ENCODE peak calls at places on chromosomes 7 and 10, in six cellular contexts. J is progenitor cell of endocrine pancreas, Y is hepatocyte, K is A549, C is WERI-Rb-1, E is AG04450. D is an unnamed sample.

GRCh38 chr10:91681361-91682276 is 48.7 kb upstream of the PPP1R3C start:
- DNase-seq in J (no peak), Y (no peak), K (no peak), C (no peak), E (no peak), D (no peak)

GRCh38 chr7:76300210-76300731 is 2.2 kb upstream of the HSPB1 start:
- DNase-seq in J (no peak), Y (peak), K (peak), C (no peak), E (no peak), D (no peak)

GRCh38 chr10:121573541-121573941 is 24.7 kb downstream of the FGFR2 start:
- DNase-seq in J (no peak), Y (no peak), K (no peak), C (no peak), E (no peak), D (no peak)

GRCh38 chr10:71975891-71976725 is 11.9 kb downstream of the CHST3 start:
- DNase-seq in J (no peak), Y (no peak), K (peak), C (peak), E (no peak), D (no peak)

GRCh38 chr10:51368943-51369342 is 294.7 kb downstream of the PRKG1 start:
- DNase-seq in J (no peak), Y (no peak), K (no peak), C (no peak), E (no peak), D (no peak)

GRCh38 chr7:7810826-7811225 is 92.4 kb upstream of the RPA3 start:
- DNase-seq in J (no peak), Y (no peak), K (no peak), C (no peak), E (no peak), D (no peak)

GRCh38 chr10:58322072-58322834 is 12.6 kb upstream of the UBE2D1 start:
- DNase-seq in J (no peak), Y (no peak), K (peak), C (no peak), E (no peak), D (no peak)

GRCh38 chr10:921471-922414 is 9.8 kb downstream of the LARP4B start:
- DNase-seq in J (no peak), Y (no peak), K (no peak), C (no peak), E (no peak), D (no peak)

GRCh38 chr7:139745330-139746143 is 32.3 kb downstream of the HIPK2 start:
- DNase-seq in J (no peak), Y (no peak), K (no peak), C (peak), E (no peak), D (no peak)

GRCh38 chr7:16492513-16493062 is 27.1 kb upstream of the SOSTDC1 start:
- DNase-seq in J (no peak), Y (peak), K (no peak), C (no peak), E (peak), D (peak)

GRCh38 chr7:149209518-149210269 is 14.3 kb downstream of the ZNF282 start:
- DNase-seq in J (no peak), Y (peak), K (peak), C (peak), E (no peak), D (peak)

GRCh38 chr7:84975586-84976185 is 211.2 kb downstream of the SEMA3D start:
- DNase-seq in J (no peak), Y (no peak), K (no peak), C (no peak), E (no peak), D (no peak)

GRCh38 chr7:128115326-128115820 is 84.1 kb upstream of the LRRC4 start:
- DNase-seq in J (no peak), Y (no peak), K (no peak), C (no peak), E (no peak), D (no peak)

GRCh38 chr7:37234928-37235327 is 213.7 kb downstream of the ELMO1 start:
- DNase-seq in J (no peak), Y (peak), K (peak), C (peak), E (no peak), D (no peak)

GRCh38 chr7:833601-834258 is 1.5 kb downstream of the SUN1 start:
- DNase-seq in J (no peak), Y (no peak), K (no peak), C (no peak), E (no peak), D (no peak)

GRCh38 chr7:118870187-118870586 is 645.7 kb downstream of the ANKRD7 start:
- DNase-seq in J (no peak), Y (no peak), K (peak), C (peak), E (no peak), D (peak)
- TF ChIP-seq CTCF in J (no peak), Y (peak), K (no peak), C (peak), E (peak), D (peak)

DNA sequence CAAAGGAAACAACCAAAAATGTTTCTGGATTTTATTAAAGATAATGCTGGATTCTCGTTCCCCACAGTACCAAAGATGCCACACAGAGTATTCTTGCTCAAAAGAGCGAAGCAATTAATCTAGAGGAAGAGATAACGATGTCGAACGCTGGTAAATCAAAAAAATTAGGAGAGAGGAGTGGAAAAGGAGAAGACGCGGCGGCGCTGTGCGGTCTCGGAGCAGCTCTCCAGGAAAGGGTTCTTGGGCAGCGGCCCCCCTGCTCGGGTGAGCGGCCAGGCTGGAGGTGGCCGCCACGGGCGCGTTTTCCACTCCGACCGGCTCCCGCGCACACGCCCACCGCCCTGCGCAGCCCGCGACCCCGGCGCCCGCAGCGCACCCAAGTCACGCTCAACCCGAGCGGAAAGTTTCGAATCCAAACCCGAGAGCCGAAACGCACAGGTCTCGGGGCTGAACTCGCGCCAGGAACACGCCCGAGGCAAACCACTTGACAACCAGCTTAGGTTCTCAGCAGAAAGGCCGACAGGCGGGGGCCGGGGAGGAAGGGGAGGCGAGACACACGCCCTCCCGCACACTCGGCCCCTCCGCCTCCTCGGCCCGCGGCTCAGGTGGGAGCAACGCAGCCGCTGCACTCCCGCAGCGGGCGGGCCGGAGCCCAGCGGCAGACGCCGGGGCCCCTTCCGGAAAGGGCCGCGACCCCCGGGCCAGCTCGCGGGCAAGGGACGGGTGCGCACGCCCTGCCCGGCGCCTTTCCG is 924 bp downstream of the SRPK2 start:
- DNase-seq in J (peak), Y (peak), K (peak), C (peak), E (no peak), D (peak)
- TF ChIP-seq CTCF in J (no peak), Y (peak), K (no peak), C (peak), E (no peak), D (no peak)

DNA sequence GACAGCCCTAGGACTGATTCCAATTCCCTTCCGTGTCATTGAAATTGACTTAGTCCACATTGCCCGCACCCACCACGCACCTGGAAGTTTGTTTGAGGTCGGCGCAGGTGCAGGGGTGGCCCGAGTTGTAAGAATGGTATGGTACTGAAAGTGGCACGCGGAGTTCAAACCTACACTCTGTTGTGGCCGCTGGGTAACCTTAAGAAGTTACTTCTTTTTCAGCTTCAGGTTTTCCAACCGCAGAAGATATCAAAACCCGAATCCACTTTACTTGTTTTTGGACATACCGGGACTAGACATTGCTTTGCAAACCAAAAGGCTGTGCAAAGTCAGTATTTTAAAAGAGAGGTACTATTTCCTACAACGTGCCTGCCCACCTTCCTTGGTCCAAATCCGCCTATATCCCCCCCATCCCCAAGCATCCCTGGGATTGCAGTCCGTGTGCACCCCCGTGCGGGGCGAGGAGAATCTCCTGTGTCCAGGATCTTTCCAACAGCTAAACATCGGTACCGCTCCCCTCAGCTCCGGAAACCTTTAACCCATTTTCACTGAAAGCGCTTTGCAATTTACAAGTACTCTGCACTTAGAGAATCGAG is 1.0 kb downstream of the IGFBP3 start:
- DNase-seq in J (no peak), Y (no peak), K (no peak), C (no peak), E (no peak), D (no peak)
- TF ChIP-seq CTCF in J (no peak), Y (no peak), K (no peak), C (no peak), E (no peak), D (no peak)

DNA sequence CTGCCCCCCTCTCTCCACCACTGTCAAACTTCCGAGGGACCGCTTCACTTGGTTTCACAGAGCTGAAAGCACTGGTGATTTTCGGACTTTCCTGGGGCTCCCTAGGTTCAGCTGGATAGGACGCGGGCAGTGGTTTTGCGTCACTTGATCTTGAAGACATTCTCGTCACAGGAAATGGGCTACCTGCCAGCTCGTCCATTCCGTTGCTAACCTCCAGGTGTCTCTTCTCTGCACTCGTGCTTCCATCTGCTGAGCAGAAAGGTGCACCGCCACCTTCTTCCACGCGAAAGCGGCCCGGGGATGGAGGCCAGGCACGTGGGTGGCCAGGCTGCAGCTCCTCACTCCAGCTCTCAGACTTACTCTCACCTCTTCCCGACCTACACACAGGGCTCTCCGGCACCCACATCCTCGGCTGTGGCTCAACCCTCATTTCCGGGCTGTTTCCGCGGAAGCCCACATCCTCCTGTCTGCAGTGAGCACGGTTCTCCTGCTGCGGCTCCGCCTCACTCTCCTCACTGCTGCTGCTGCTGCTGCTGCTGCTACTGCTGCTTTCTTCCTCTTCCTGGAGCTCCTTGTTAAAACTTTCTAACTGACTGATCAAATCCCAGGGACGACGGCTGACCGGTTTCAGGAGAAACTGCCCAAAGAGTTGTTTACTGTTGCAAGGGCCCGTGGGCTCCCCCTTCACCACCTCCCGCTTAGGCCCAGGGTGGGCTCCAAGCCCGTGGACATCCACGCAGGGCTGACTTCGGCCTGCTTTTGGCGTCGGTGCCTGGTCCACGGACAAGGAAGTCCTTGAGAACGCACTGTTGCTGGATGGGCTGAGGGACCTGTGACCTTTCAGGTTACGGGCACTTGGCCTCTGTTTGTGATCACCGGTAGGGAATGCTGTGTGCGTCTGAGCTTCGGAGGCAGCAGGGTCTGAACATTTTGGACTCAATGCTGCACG is 32.1 kb downstream of the JCAD start:
- DNase-seq in J (no peak), Y (no peak), K (peak), C (no peak), E (no peak), D (no peak)
- TF ChIP-seq CTCF in J (no peak), Y (no peak), K (no peak), C (peak), E (no peak), D (no peak)

GRCh38 chr10:97519342-97519741 is 20.6 kb downstream of the UBTD1 start:
- DNase-seq in J (no peak), Y (no peak), K (no peak), C (no peak), E (no peak), D (no peak)
- TF ChIP-seq CTCF in J (no peak), Y (no peak), K (no peak), C (no peak), E (no peak), D (no peak)

GRCh38 chr7:142690554-142691182 is 58.6 kb upstream of the PRSS1 start:
- DNase-seq in J (no peak), Y (no peak), K (no peak), C (no peak), E (no peak), D (no peak)

GRCh38 chr7:142693911-142694310 is 55.4 kb upstream of the PRSS1 start:
- DNase-seq in J (no peak), Y (no peak), K (no peak), C (no peak), E (no peak), D (no peak)

GRCh38 chr7:142685877-142686508 is 63.3 kb upstream of the PRSS1 start:
- DNase-seq in J (no peak), Y (no peak), K (no peak), C (no peak), E (no peak), D (no peak)

GRCh38 chr7:142689439-142690168 is 59.7 kb upstream of the PRSS1 start:
- DNase-seq in J (no peak), Y (no peak), K (no peak), C (peak), E (no peak), D (no peak)
- TF ChIP-seq CTCF in J (no peak), Y (peak), K (peak), C (no peak), E (no peak), D (no peak)

GRCh38 chr10:6875229-6875544 is 295.1 kb upstream of the PRKCQ start:
- DNase-seq in J (no peak), Y (no peak), K (no peak), C (no peak), E (no peak), D (no peak)

GRCh38 chr10:6877351-6878066 is 297.4 kb upstream of the PRKCQ start:
- DNase-seq in J (no peak), Y (no peak), K (no peak), C (no peak), E (no peak), D (no peak)

DNA sequence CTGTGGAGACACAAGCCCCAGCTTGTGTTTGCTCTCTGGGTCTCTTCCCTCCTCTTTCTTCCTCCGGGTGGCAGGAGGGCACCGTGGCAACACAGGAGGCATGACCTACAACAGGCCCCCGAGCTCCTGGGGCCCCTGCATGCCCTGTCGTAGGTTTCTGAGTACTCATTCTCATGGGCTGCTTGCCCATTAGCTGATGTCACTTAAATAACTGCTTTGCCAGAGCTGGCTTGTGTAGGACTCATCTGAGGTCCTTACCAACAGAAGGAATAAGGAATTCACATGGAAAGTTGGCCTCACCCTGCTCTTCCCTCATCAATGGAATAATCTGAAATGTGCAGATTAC is 298.0 kb upstream of the PRKCQ start:
- DNase-seq in J (no peak), Y (no peak), K (peak), C (no peak), E (no peak), D (no peak)
- TF ChIP-seq CTCF in J (no peak), Y (no peak), K (no peak), C (no peak), E (no peak), D (no peak)

GRCh38 chr7:159014297-159015062 is 130.2 kb downstream of the VIPR2 start:
- DNase-seq in J (no peak), Y (no peak), K (no peak), C (no peak), E (no peak), D (no peak)

GRCh38 chr7:159017210-159017609 is 127.5 kb downstream of the VIPR2 start:
- DNase-seq in J (no peak), Y (no peak), K (no peak), C (no peak), E (no peak), D (no peak)

GRCh38 chr7:159016591-159016990 is 128.1 kb downstream of the VIPR2 start:
- DNase-seq in J (no peak), Y (no peak), K (no peak), C (no peak), E (no peak), D (no peak)

GRCh38 chr7:159015081-159015893 is 129.4 kb downstream of the VIPR2 start:
- DNase-seq in J (no peak), Y (peak), K (peak), C (no peak), E (no peak), D (peak)

DNA sequence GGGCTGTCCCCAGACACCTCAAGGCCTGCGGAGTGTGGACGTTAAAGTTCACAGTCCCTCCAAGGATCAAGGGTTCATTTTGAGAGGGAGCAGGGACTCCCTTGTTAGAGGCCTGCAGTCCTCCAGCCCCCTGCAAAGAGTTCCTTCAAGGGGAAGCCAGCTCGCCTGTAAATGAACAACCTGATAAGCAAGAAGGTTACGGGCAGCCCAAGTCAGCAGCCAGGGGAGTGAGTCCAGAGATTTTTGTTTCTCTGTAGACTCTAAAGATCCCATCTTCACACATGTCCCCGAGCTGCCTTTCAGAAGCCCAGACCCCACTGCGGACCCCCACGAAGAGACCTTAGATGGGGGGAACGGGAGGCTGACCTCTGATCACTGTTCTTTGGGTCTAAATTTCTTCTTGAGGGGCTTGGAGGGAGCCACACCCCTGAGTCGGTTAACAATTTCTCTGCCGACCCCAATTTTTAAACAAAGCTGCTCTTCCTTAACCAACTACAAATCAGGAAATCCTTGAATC is 128.7 kb downstream of the VIPR2 start:
- DNase-seq in J (no peak), Y (no peak), K (no peak), C (no peak), E (no peak), D (peak)
- TF ChIP-seq CTCF in J (no peak), Y (no peak), K (no peak), C (no peak), E (no peak), D (no peak)

D was measured in Caco-2.